ENCODE peak calls at places on chromosomes 13 and 19, in nine cellular contexts. One of them, this sample, is unnamed.

GRCh38 chr13:59424661-59425060 is 739.1 kb downstream of the DIAPH3 start:
- DNase-seq in T follicular helper cell: no peak
- DNase-seq in lung microvascular endothelial cell: no peak
- DNase-seq in stimulated activated CD8-positive, alpha-beta memory T cell treated with anti-CD3 and anti-CD28 coated beads, Interleukin-12 subunit alpha, Interleukin-12 subunit beta, amount 100 ng/mL, for 1 hour: no peak
- DNase-seq in activated CD8-positive, alpha-beta T cell treated with anti-CD3 and anti-CD28 coated beads, Interleukin-2, amount 10 ng/mL, durations not matched to agents 7 days and 5 days: no peak
- DNase-seq in AG09319: no peak
- DNase-seq in Kasumi-1: no peak
- DNase-seq in stimulated activated CD4-positive, alpha-beta T cell treated with anti-CD3 and anti-CD28 coated beads, Interleukin-2, amount 100 ng/mL, for 4 hours: no peak
- DNase-seq in pons: no peak
- DNase-seq in this sample: no peak

GRCh38 chr13:113874177-113874576 is 10.3 kb upstream of the GAS6 start:
- DNase-seq in T follicular helper cell: no peak
- DNase-seq in lung microvascular endothelial cell: no peak
- DNase-seq in stimulated activated CD8-positive, alpha-beta memory T cell treated with anti-CD3 and anti-CD28 coated beads, Interleukin-12 subunit alpha, Interleukin-12 subunit beta, amount 100 ng/mL, for 1 hour: no peak
- DNase-seq in activated CD8-positive, alpha-beta T cell treated with anti-CD3 and anti-CD28 coated beads, Interleukin-2, amount 10 ng/mL, durations not matched to agents 7 days and 5 days: no peak
- DNase-seq in AG09319: no peak
- DNase-seq in Kasumi-1: no peak
- DNase-seq in stimulated activated CD4-positive, alpha-beta T cell treated with anti-CD3 and anti-CD28 coated beads, Interleukin-2, amount 100 ng/mL, for 4 hours: no peak
- DNase-seq in pons: no peak
- DNase-seq in this sample: no peak

GRCh38 chr13:29763426-29764180 is 86.8 kb downstream of the UBL3 start:
- DNase-seq in T follicular helper cell: no peak
- DNase-seq in lung microvascular endothelial cell: no peak
- DNase-seq in stimulated activated CD8-positive, alpha-beta memory T cell treated with anti-CD3 and anti-CD28 coated beads, Interleukin-12 subunit alpha, Interleukin-12 subunit beta, amount 100 ng/mL, for 1 hour: no peak
- DNase-seq in activated CD8-positive, alpha-beta T cell treated with anti-CD3 and anti-CD28 coated beads, Interleukin-2, amount 10 ng/mL, durations not matched to agents 7 days and 5 days: peak
- DNase-seq in AG09319: no peak
- DNase-seq in Kasumi-1: no peak
- DNase-seq in stimulated activated CD4-positive, alpha-beta T cell treated with anti-CD3 and anti-CD28 coated beads, Interleukin-2, amount 100 ng/mL, for 4 hours: no peak
- DNase-seq in pons: no peak
- DNase-seq in this sample: no peak

GRCh38 chr13:113835461-113836274 is 28.2 kb downstream of the GAS6 start:
- DNase-seq in T follicular helper cell: no peak
- DNase-seq in lung microvascular endothelial cell: no peak
- DNase-seq in stimulated activated CD8-positive, alpha-beta memory T cell treated with anti-CD3 and anti-CD28 coated beads, Interleukin-12 subunit alpha, Interleukin-12 subunit beta, amount 100 ng/mL, for 1 hour: no peak
- DNase-seq in activated CD8-positive, alpha-beta T cell treated with anti-CD3 and anti-CD28 coated beads, Interleukin-2, amount 10 ng/mL, durations not matched to agents 7 days and 5 days: no peak
- DNase-seq in AG09319: peak
- DNase-seq in Kasumi-1: no peak
- DNase-seq in stimulated activated CD4-positive, alpha-beta T cell treated with anti-CD3 and anti-CD28 coated beads, Interleukin-2, amount 100 ng/mL, for 4 hours: no peak
- DNase-seq in pons: no peak
- DNase-seq in this sample: peak

GRCh38 chr19:13985771-13986347 is 20.3 kb downstream of the RFX1 start:
- DNase-seq in T follicular helper cell: no peak
- DNase-seq in lung microvascular endothelial cell: no peak
- DNase-seq in stimulated activated CD8-positive, alpha-beta memory T cell treated with anti-CD3 and anti-CD28 coated beads, Interleukin-12 subunit alpha, Interleukin-12 subunit beta, amount 100 ng/mL, for 1 hour: no peak
- DNase-seq in activated CD8-positive, alpha-beta T cell treated with anti-CD3 and anti-CD28 coated beads, Interleukin-2, amount 10 ng/mL, durations not matched to agents 7 days and 5 days: no peak
- DNase-seq in AG09319: no peak
- DNase-seq in Kasumi-1: no peak
- DNase-seq in stimulated activated CD4-positive, alpha-beta T cell treated with anti-CD3 and anti-CD28 coated beads, Interleukin-2, amount 100 ng/mL, for 4 hours: no peak
- DNase-seq in pons: no peak
- DNase-seq in this sample: no peak

GRCh38 chr13:79973533-79973963 is 367.4 kb downstream of the SPRY2 start:
- DNase-seq in T follicular helper cell: no peak
- DNase-seq in lung microvascular endothelial cell: peak
- DNase-seq in stimulated activated CD8-positive, alpha-beta memory T cell treated with anti-CD3 and anti-CD28 coated beads, Interleukin-12 subunit alpha, Interleukin-12 subunit beta, amount 100 ng/mL, for 1 hour: no peak
- DNase-seq in activated CD8-positive, alpha-beta T cell treated with anti-CD3 and anti-CD28 coated beads, Interleukin-2, amount 10 ng/mL, durations not matched to agents 7 days and 5 days: no peak
- DNase-seq in AG09319: no peak
- DNase-seq in Kasumi-1: peak
- DNase-seq in stimulated activated CD4-positive, alpha-beta T cell treated with anti-CD3 and anti-CD28 coated beads, Interleukin-2, amount 100 ng/mL, for 4 hours: no peak
- DNase-seq in pons: no peak
- DNase-seq in this sample: no peak

GRCh38 chr13:51644649-51645048 is 60.4 kb downstream of the WDFY2 start:
- DNase-seq in T follicular helper cell: no peak
- DNase-seq in lung microvascular endothelial cell: peak
- DNase-seq in stimulated activated CD8-positive, alpha-beta memory T cell treated with anti-CD3 and anti-CD28 coated beads, Interleukin-12 subunit alpha, Interleukin-12 subunit beta, amount 100 ng/mL, for 1 hour: no peak
- DNase-seq in activated CD8-positive, alpha-beta T cell treated with anti-CD3 and anti-CD28 coated beads, Interleukin-2, amount 10 ng/mL, durations not matched to agents 7 days and 5 days: no peak
- DNase-seq in AG09319: no peak
- DNase-seq in Kasumi-1: no peak
- DNase-seq in stimulated activated CD4-positive, alpha-beta T cell treated with anti-CD3 and anti-CD28 coated beads, Interleukin-2, amount 100 ng/mL, for 4 hours: no peak
- DNase-seq in pons: peak
- DNase-seq in this sample: no peak

GRCh38 chr19:28968721-28969120 is 244.2 kb downstream of the UQCRFS1 start:
- DNase-seq in T follicular helper cell: no peak
- DNase-seq in lung microvascular endothelial cell: no peak
- DNase-seq in stimulated activated CD8-positive, alpha-beta memory T cell treated with anti-CD3 and anti-CD28 coated beads, Interleukin-12 subunit alpha, Interleukin-12 subunit beta, amount 100 ng/mL, for 1 hour: no peak
- DNase-seq in activated CD8-positive, alpha-beta T cell treated with anti-CD3 and anti-CD28 coated beads, Interleukin-2, amount 10 ng/mL, durations not matched to agents 7 days and 5 days: no peak
- DNase-seq in AG09319: no peak
- DNase-seq in Kasumi-1: no peak
- DNase-seq in stimulated activated CD4-positive, alpha-beta T cell treated with anti-CD3 and anti-CD28 coated beads, Interleukin-2, amount 100 ng/mL, for 4 hours: no peak
- DNase-seq in pons: no peak
- DNase-seq in this sample: no peak

GRCh38 chr13:97387487-97388353 is 46.2 kb upstream of the RAP2A start:
- DNase-seq in T follicular helper cell: no peak
- DNase-seq in lung microvascular endothelial cell: no peak
- DNase-seq in stimulated activated CD8-positive, alpha-beta memory T cell treated with anti-CD3 and anti-CD28 coated beads, Interleukin-12 subunit alpha, Interleukin-12 subunit beta, amount 100 ng/mL, for 1 hour: no peak
- DNase-seq in activated CD8-positive, alpha-beta T cell treated with anti-CD3 and anti-CD28 coated beads, Interleukin-2, amount 10 ng/mL, durations not matched to agents 7 days and 5 days: no peak
- DNase-seq in AG09319: no peak
- DNase-seq in Kasumi-1: peak
- DNase-seq in stimulated activated CD4-positive, alpha-beta T cell treated with anti-CD3 and anti-CD28 coated beads, Interleukin-2, amount 100 ng/mL, for 4 hours: no peak
- DNase-seq in pons: peak
- DNase-seq in this sample: no peak

GRCh38 chr19:11130824-11131455 is 24.6 kb downstream of the SPC24 start:
- DNase-seq in T follicular helper cell: peak
- DNase-seq in lung microvascular endothelial cell: peak
- DNase-seq in stimulated activated CD8-positive, alpha-beta memory T cell treated with anti-CD3 and anti-CD28 coated beads, Interleukin-12 subunit alpha, Interleukin-12 subunit beta, amount 100 ng/mL, for 1 hour: peak
- DNase-seq in activated CD8-positive, alpha-beta T cell treated with anti-CD3 and anti-CD28 coated beads, Interleukin-2, amount 10 ng/mL, durations not matched to agents 7 days and 5 days: peak
- DNase-seq in AG09319: no peak
- DNase-seq in Kasumi-1: peak
- DNase-seq in stimulated activated CD4-positive, alpha-beta T cell treated with anti-CD3 and anti-CD28 coated beads, Interleukin-2, amount 100 ng/mL, for 4 hours: peak
- DNase-seq in pons: peak
- DNase-seq in this sample: peak